ENCODE peak calls at places on chromosomes 7 and 10, in nine cellular contexts. One of them, this sample, is unnamed. For H3K4me1, the result is how much of the 10 kb centered on the place peaks cover.

GRCh38 chr10:111077715-111078504 is 1.1 kb downstream of the ADRA2A start:
- DNase-seq in effector memory CD4-positive, alpha-beta T cell: no peak
- DNase-seq in trophoblast cell: no peak
- DNase-seq in kidney: peak
- DNase-seq in A673: peak
- DNase-seq in IMR-90: no peak
- DNase-seq in tibial artery: no peak
- DNase-seq in OCI-LY7: no peak
- DNase-seq in neuronal stem cell: no peak
- DNase-seq in this sample: no peak

GRCh38 chr7:28922618-28923331 is 35.4 kb downstream of the TRIL start:
- DNase-seq in effector memory CD4-positive, alpha-beta T cell: peak
- DNase-seq in trophoblast cell: peak
- DNase-seq in kidney: peak
- DNase-seq in neuronal stem cell: peak
- DNase-seq in tibial artery: no peak
- DNase-seq in IMR-90: peak
- DNase-seq in OCI-LY7: peak
- DNase-seq in A673: peak
- DNase-seq in this sample: peak

GRCh38 chr10:69464801-69465401 is 13.6 kb downstream of the TSPAN15 start:
- DNase-seq in tibial artery: no peak
- DNase-seq in OCI-LY7: no peak
- DNase-seq in neuronal stem cell: no peak
- DNase-seq in A673: no peak
- DNase-seq in kidney: peak
- DNase-seq in IMR-90: no peak
- DNase-seq in effector memory CD4-positive, alpha-beta T cell: peak
- DNase-seq in trophoblast cell: no peak
- DNase-seq in this sample: no peak

GRCh38 chr7:55964802-55965470 is 551 bp downstream of the NIPSNAP2 start:
- DNase-seq in neuronal stem cell: peak
- DNase-seq in kidney: peak
- DNase-seq in effector memory CD4-positive, alpha-beta T cell: peak
- DNase-seq in A673: peak
- DNase-seq in tibial artery: peak
- DNase-seq in trophoblast cell: peak
- DNase-seq in OCI-LY7: peak
- DNase-seq in IMR-90: peak
- DNase-seq in this sample: peak

GRCh38 chr10:61785410-61786105 is 115.9 kb upstream of the ARID5B start:
- DNase-seq in kidney: no peak
- DNase-seq in OCI-LY7: no peak
- DNase-seq in A673: no peak
- DNase-seq in trophoblast cell: no peak
- DNase-seq in effector memory CD4-positive, alpha-beta T cell: no peak
- DNase-seq in neuronal stem cell: no peak
- DNase-seq in tibial artery: no peak
- DNase-seq in IMR-90: no peak
- DNase-seq in this sample: no peak

GRCh38 chr10:77715081-77715480 is 77.5 kb upstream of the KCNMA1 start:
- DNase-seq in neuronal stem cell: no peak
- DNase-seq in IMR-90: no peak
- DNase-seq in OCI-LY7: peak
- DNase-seq in kidney: no peak
- DNase-seq in trophoblast cell: peak
- DNase-seq in tibial artery: no peak
- DNase-seq in effector memory CD4-positive, alpha-beta T cell: no peak
- DNase-seq in A673: no peak
- DNase-seq in this sample: no peak

GRCh38 chr7:90552521-90552920 is 43.6 kb upstream of the CDK14 start:
- DNase-seq in kidney: no peak
- DNase-seq in tibial artery: no peak
- DNase-seq in effector memory CD4-positive, alpha-beta T cell: no peak
- DNase-seq in IMR-90: peak
- DNase-seq in A673: peak
- DNase-seq in OCI-LY7: peak
- DNase-seq in trophoblast cell: peak
- DNase-seq in neuronal stem cell: no peak
- DNase-seq in this sample: no peak

GRCh38 chr10:70234668-70235447 is 1.6 kb upstream of the PPA1 start:
- DNase-seq in tibial artery: no peak
- DNase-seq in effector memory CD4-positive, alpha-beta T cell: no peak
- DNase-seq in kidney: no peak
- DNase-seq in OCI-LY7: no peak
- DNase-seq in IMR-90: peak
- DNase-seq in neuronal stem cell: no peak
- DNase-seq in A673: peak
- DNase-seq in trophoblast cell: no peak
- DNase-seq in this sample: no peak

GRCh38 chr7:128869138-128869943 is 6.7 kb downstream of the ATP6V1F start:
- DNase-seq in trophoblast cell: peak
- DNase-seq in IMR-90: peak
- DNase-seq in kidney: peak
- DNase-seq in neuronal stem cell: peak
- DNase-seq in tibial artery: no peak
- DNase-seq in A673: peak
- DNase-seq in effector memory CD4-positive, alpha-beta T cell: no peak
- DNase-seq in OCI-LY7: peak
- DNase-seq in this sample: peak

GRCh38 chr7:96321041-96321669 is 743 bp downstream of the SLC25A13 start:
- DNase-seq in trophoblast cell: peak
- DNase-seq in OCI-LY7: peak
- DNase-seq in A673: peak
- DNase-seq in IMR-90: peak
- DNase-seq in effector memory CD4-positive, alpha-beta T cell: peak
- DNase-seq in neuronal stem cell: peak
- DNase-seq in tibial artery: peak
- DNase-seq in kidney: peak
- DNase-seq in this sample: peak

GRCh38 chr7:105015631-105015965 is 1.6 kb downstream of the KMT2E start:
- DNase-seq in OCI-LY7: peak
- DNase-seq in trophoblast cell: peak
- DNase-seq in effector memory CD4-positive, alpha-beta T cell: peak
- DNase-seq in tibial artery: no peak
- DNase-seq in IMR-90: peak
- DNase-seq in kidney: no peak
- DNase-seq in neuronal stem cell: no peak
- DNase-seq in A673: peak
- DNase-seq in this sample: no peak

GRCh38 chr7:41886906-41887311 is 184.0 kb upstream of the INHBA start:
- DNase-seq in IMR-90: peak
- DNase-seq in effector memory CD4-positive, alpha-beta T cell: no peak
- DNase-seq in neuronal stem cell: no peak
- DNase-seq in kidney: peak
- DNase-seq in A673: peak
- DNase-seq in tibial artery: peak
- DNase-seq in OCI-LY7: no peak
- DNase-seq in trophoblast cell: no peak
- DNase-seq in this sample: peak

GRCh38 chr10:129951251-129951808 is 12.7 kb downstream of the EBF3 start:
- DNase-seq in neuronal stem cell: no peak
- DNase-seq in tibial artery: peak
- DNase-seq in effector memory CD4-positive, alpha-beta T cell: no peak
- DNase-seq in kidney: no peak
- DNase-seq in trophoblast cell: no peak
- DNase-seq in A673: peak
- DNase-seq in OCI-LY7: no peak
- DNase-seq in IMR-90: no peak
- DNase-seq in this sample: no peak

GRCh38 chr7:80220022-80220421 is 85.4 kb downstream of the GNAI1 start:
- DNase-seq in effector memory CD4-positive, alpha-beta T cell: no peak
- DNase-seq in neuronal stem cell: no peak
- DNase-seq in OCI-LY7: no peak
- DNase-seq in tibial artery: no peak
- DNase-seq in kidney: no peak
- DNase-seq in IMR-90: no peak
- DNase-seq in A673: no peak
- DNase-seq in trophoblast cell: no peak
- DNase-seq in this sample: no peak

GRCh38 chr10:128959746-128960145 is 507.3 kb upstream of the MGMT start:
- DNase-seq in trophoblast cell: no peak
- DNase-seq in effector memory CD4-positive, alpha-beta T cell: no peak
- DNase-seq in neuronal stem cell: no peak
- DNase-seq in IMR-90: no peak
- DNase-seq in A673: no peak
- DNase-seq in tibial artery: no peak
- DNase-seq in OCI-LY7: no peak
- DNase-seq in kidney: no peak
- DNase-seq in this sample: no peak

GRCh38 chr10:78433722-78434535 is 400.3 kb downstream of the RPS24 start:
- DNase-seq in A673: no peak
- DNase-seq in effector memory CD4-positive, alpha-beta T cell: no peak
- DNase-seq in OCI-LY7: peak
- DNase-seq in neuronal stem cell: no peak
- DNase-seq in trophoblast cell: no peak
- DNase-seq in kidney: no peak
- DNase-seq in tibial artery: peak
- DNase-seq in IMR-90: no peak
- DNase-seq in this sample: no peak

GRCh38 chr10:30366351-30366750 is 17.3 kb upstream of the MTPAP start:
- DNase-seq in OCI-LY7: no peak
- DNase-seq in tibial artery: no peak
- DNase-seq in IMR-90: no peak
- DNase-seq in neuronal stem cell: no peak
- DNase-seq in trophoblast cell: no peak
- DNase-seq in effector memory CD4-positive, alpha-beta T cell: no peak
- DNase-seq in kidney: no peak
- DNase-seq in A673: no peak
- DNase-seq in this sample: no peak

GRCh38 chr10:46006219-46006618 is 24.2 kb downstream of the NCOA4 start:
- DNase-seq in tibial artery: no peak
- DNase-seq in IMR-90: peak
- DNase-seq in neuronal stem cell: no peak
- DNase-seq in kidney: no peak
- DNase-seq in A673: peak
- DNase-seq in trophoblast cell: no peak
- DNase-seq in OCI-LY7: no peak
- DNase-seq in effector memory CD4-positive, alpha-beta T cell: no peak
- DNase-seq in this sample: no peak

GRCh38 chr7:50749908-50750307 is 32.8 kb downstream of the GRB10 start:
- DNase-seq in IMR-90: no peak
- DNase-seq in neuronal stem cell: no peak
- DNase-seq in OCI-LY7: no peak
- DNase-seq in effector memory CD4-positive, alpha-beta T cell: no peak
- DNase-seq in tibial artery: no peak
- DNase-seq in A673: no peak
- DNase-seq in kidney: no peak
- DNase-seq in trophoblast cell: no peak
- DNase-seq in this sample: no peak
- H3K4me1 ChIP-seq in IMR-90: under half
- H3K4me1 ChIP-seq in neuronal stem cell: under half
- H3K4me1 ChIP-seq in OCI-LY7: under half
- H3K4me1 ChIP-seq in effector memory CD4-positive, alpha-beta T cell: under half
- H3K4me1 ChIP-seq in tibial artery: under half
- H3K4me1 ChIP-seq in A673: under half
- H3K4me1 ChIP-seq in kidney: under half
- H3K4me1 ChIP-seq in trophoblast cell: under half
- H3K4me1 ChIP-seq in this sample: under half

DNA sequence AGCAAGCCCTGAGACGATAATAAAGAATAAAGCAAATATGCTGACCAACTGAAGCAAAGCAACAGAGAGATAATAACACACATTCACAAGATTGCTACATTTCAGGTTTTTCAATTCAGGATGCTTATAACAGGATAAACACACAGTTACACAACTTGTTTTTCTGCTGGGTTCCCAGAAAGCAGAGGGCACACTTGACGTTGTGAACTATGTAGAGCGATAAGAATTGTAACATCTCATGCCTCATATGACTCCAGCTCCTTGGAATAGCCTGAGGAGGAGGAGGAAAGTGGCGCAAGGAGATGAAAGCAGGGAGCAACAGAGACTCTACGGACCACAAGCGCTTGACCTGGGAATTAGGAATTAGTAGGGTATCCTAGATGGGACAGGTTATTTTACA is 201.7 kb downstream of the SKAP2 start:
- DNase-seq in neuronal stem cell: no peak
- DNase-seq in kidney: no peak
- DNase-seq in OCI-LY7: no peak
- DNase-seq in IMR-90: no peak
- DNase-seq in effector memory CD4-positive, alpha-beta T cell: no peak
- DNase-seq in A673: no peak
- DNase-seq in tibial artery: no peak
- DNase-seq in trophoblast cell: peak
- DNase-seq in this sample: no peak
- H3K4me1 ChIP-seq in neuronal stem cell: under half
- H3K4me1 ChIP-seq in kidney: under half
- H3K4me1 ChIP-seq in OCI-LY7: under half
- H3K4me1 ChIP-seq in IMR-90: under half
- H3K4me1 ChIP-seq in effector memory CD4-positive, alpha-beta T cell: under half
- H3K4me1 ChIP-seq in A673: under half
- H3K4me1 ChIP-seq in tibial artery: under half
- H3K4me1 ChIP-seq in trophoblast cell: under half
- H3K4me1 ChIP-seq in this sample: under half

GRCh38 chr7:4783292-4783652 is 7.8 kb downstream of the AP5Z1 start:
- DNase-seq in OCI-LY7: no peak
- DNase-seq in effector memory CD4-positive, alpha-beta T cell: no peak
- DNase-seq in A673: no peak
- DNase-seq in trophoblast cell: no peak
- DNase-seq in tibial artery: no peak
- DNase-seq in IMR-90: no peak
- DNase-seq in kidney: no peak
- DNase-seq in neuronal stem cell: no peak
- DNase-seq in this sample: no peak
- H3K4me1 ChIP-seq in OCI-LY7: under half
- H3K4me1 ChIP-seq in effector memory CD4-positive, alpha-beta T cell: under half
- H3K4me1 ChIP-seq in A673: under half
- H3K4me1 ChIP-seq in trophoblast cell: under half
- H3K4me1 ChIP-seq in tibial artery: under half
- H3K4me1 ChIP-seq in IMR-90: under half
- H3K4me1 ChIP-seq in kidney: under half
- H3K4me1 ChIP-seq in neuronal stem cell: under half
- H3K4me1 ChIP-seq in this sample: under half

GRCh38 chr10:17233534-17233933 is 5.5 kb downstream of the VIM start:
- DNase-seq in trophoblast cell: no peak
- DNase-seq in A673: no peak
- DNase-seq in effector memory CD4-positive, alpha-beta T cell: no peak
- DNase-seq in IMR-90: no peak
- DNase-seq in kidney: no peak
- DNase-seq in tibial artery: peak
- DNase-seq in OCI-LY7: no peak
- DNase-seq in neuronal stem cell: no peak
- DNase-seq in this sample: no peak

GRCh38 chr10:17229967-17230682 is 2.1 kb downstream of the VIM start:
- DNase-seq in IMR-90: peak
- DNase-seq in OCI-LY7: peak
- DNase-seq in trophoblast cell: no peak
- DNase-seq in tibial artery: peak
- DNase-seq in kidney: peak
- DNase-seq in neuronal stem cell: peak
- DNase-seq in effector memory CD4-positive, alpha-beta T cell: peak
- DNase-seq in A673: peak
- DNase-seq in this sample: peak

GRCh38 chr10:17235136-17235535 is 7.1 kb downstream of the VIM start:
- DNase-seq in OCI-LY7: no peak
- DNase-seq in effector memory CD4-positive, alpha-beta T cell: no peak
- DNase-seq in kidney: no peak
- DNase-seq in neuronal stem cell: no peak
- DNase-seq in trophoblast cell: no peak
- DNase-seq in IMR-90: no peak
- DNase-seq in A673: no peak
- DNase-seq in tibial artery: no peak
- DNase-seq in this sample: no peak

GRCh38 chr10:17234541-17234940 is 6.5 kb downstream of the VIM start:
- DNase-seq in effector memory CD4-positive, alpha-beta T cell: no peak
- DNase-seq in neuronal stem cell: no peak
- DNase-seq in A673: no peak
- DNase-seq in IMR-90: no peak
- DNase-seq in kidney: no peak
- DNase-seq in trophoblast cell: no peak
- DNase-seq in OCI-LY7: no peak
- DNase-seq in tibial artery: no peak
- DNase-seq in this sample: no peak

GRCh38 chr10:17232276-17232987 is 4.4 kb downstream of the VIM start:
- DNase-seq in trophoblast cell: no peak
- DNase-seq in tibial artery: no peak
- DNase-seq in effector memory CD4-positive, alpha-beta T cell: no peak
- DNase-seq in IMR-90: peak
- DNase-seq in neuronal stem cell: no peak
- DNase-seq in A673: no peak
- DNase-seq in OCI-LY7: no peak
- DNase-seq in kidney: no peak
- DNase-seq in this sample: no peak
- H3K4me1 ChIP-seq in trophoblast cell: under half
- H3K4me1 ChIP-seq in tibial artery: under half
- H3K4me1 ChIP-seq in effector memory CD4-positive, alpha-beta T cell: under half
- H3K4me1 ChIP-seq in IMR-90: under half
- H3K4me1 ChIP-seq in neuronal stem cell: under half
- H3K4me1 ChIP-seq in A673: under half
- H3K4me1 ChIP-seq in OCI-LY7: under half
- H3K4me1 ChIP-seq in kidney: under half
- H3K4me1 ChIP-seq in this sample: under half